ENCODE peak calls at places on chromosomes 7 and 10, in seven cellular contexts. W, Z, D, S, R, X and H are unnamed samples.

GRCh38 chr7:122989577-122989976 is 5.9 kb downstream of the TAS2R16 start:
- DNase-seq in X (no peak), D (no peak), R (no peak), Z (no peak), S (no peak), W (no peak), H (no peak)

GRCh38 chr10:628386-629045 is 61.0 kb downstream of the DIP2C start:
- DNase-seq in X (no peak), Z (peak), W (no peak), S (no peak), D (peak), R (no peak), H (no peak)

GRCh38 chr7:11538751-11539299 is 293.2 kb downstream of the THSD7A start:
- DNase-seq in D (no peak), X (no peak), W (no peak), R (no peak), S (no peak), Z (no peak), H (no peak)

GRCh38 chr10:48240196-48240595 is 34.3 kb downstream of the FRMPD2 start:
- DNase-seq in X (no peak), S (no peak), Z (no peak), D (no peak), W (no peak), R (no peak), H (no peak)

GRCh38 chr10:95308389-95309302 is 17.8 kb upstream of the PDLIM1 start:
- DNase-seq in X (peak), D (peak), W (peak), R (peak), Z (peak), S (peak), H (no peak)

GRCh38 chr10:81655986-81656385 is 219.0 kb upstream of the NRG3 start:
- DNase-seq in D (no peak), X (no peak), Z (no peak), S (no peak), W (no peak), R (no peak), H (no peak)

GRCh38 chr10:132269286-132270230 is 38.2 kb downstream of the STK32C start:
- DNase-seq in Z (no peak), R (no peak), D (peak), X (no peak), S (no peak), W (no peak), H (no peak)

GRCh38 chr7:7183061-7183832 is 903 bp downstream of the C1GALT1 start:
- DNase-seq in Z (peak), R (peak), X (no peak), S (peak), W (peak), D (peak), H (no peak)

GRCh38 chr7:28018446-28018845 is 162.1 kb downstream of the JAZF1 start:
- DNase-seq in Z (no peak), D (no peak), S (no peak), X (no peak), R (no peak), W (peak), H (no peak)

GRCh38 chr7:44615149-44615611 is 8.8 kb downstream of the OGDH start:
- DNase-seq in X (no peak), D (peak), Z (no peak), W (peak), S (no peak), R (no peak), H (no peak)

GRCh38 chr7:1302936-1303335 is 70.3 kb downstream of the UNCX start:
- DNase-seq in S (no peak), X (no peak), D (no peak), W (no peak), R (no peak), Z (no peak), H (no peak)

GRCh38 chr10:79407811-79408795 is 37.3 kb downstream of the ZCCHC24 start:
- DNase-seq in Z (no peak), D (peak), S (peak), R (peak), W (peak), X (no peak), H (no peak)

GRCh38 chr7:75055830-75056431 is 17.7 kb downstream of the RCC1L start:
- DNase-seq in Z (no peak), D (no peak), S (peak), X (no peak), R (peak), W (peak), H (no peak)

GRCh38 chr7:27210441-27211083 is 10.7 kb upstream of the HOXA13 start:
- DNase-seq in W (peak), Z (no peak), S (peak), X (no peak), D (no peak), R (no peak), H (peak)

GRCh38 chr10:32413513-32413912 is 32.4 kb upstream of the CCDC7 start:
- DNase-seq in S (peak), Z (no peak), W (peak), D (no peak), X (peak), R (peak), H (no peak)

GRCh38 chr7:156768698-156769472 is 124.1 kb downstream of the LMBR1 start:
- DNase-seq in W (no peak), S (peak), Z (no peak), X (no peak), R (no peak), D (no peak), H (no peak)

GRCh38 chr10:31426425-31426824 is 107.4 kb downstream of the ZEB1 start:
- DNase-seq in Z (no peak), S (peak), W (peak), D (no peak), R (peak), X (no peak), H (no peak)

GRCh38 chr7:137547477-137547876 is 203.9 kb upstream of the PTN start:
- DNase-seq in X (no peak), Z (no peak), R (no peak), D (no peak), W (no peak), S (no peak), H (no peak)

GRCh38 chr10:116542007-116542677 is 3.6 kb upstream of the PNLIP start:
- DNase-seq in R (no peak), W (no peak), D (no peak), Z (no peak), S (no peak), X (no peak), H (no peak)

GRCh38 chr10:18185621-18186020 is 45.4 kb downstream of the CACNB2 start:
- DNase-seq in R (no peak), Z (no peak), W (no peak), S (no peak), D (no peak), X (no peak), H (no peak)

GRCh38 chr10:59894114-59894513 is 12.2 kb downstream of the CCDC6 start:
- DNase-seq in D (peak), S (peak), W (peak), X (no peak), Z (peak), R (peak), H (no peak)

GRCh38 chr10:6737758-6738463 is 157.8 kb upstream of the PRKCQ start:
- DNase-seq in X (no peak), R (peak), Z (no peak), W (peak), S (no peak), D (no peak), H (no peak)

GRCh38 chr10:86779267-86780017 is 23.0 kb downstream of the BMPR1A start:
- DNase-seq in R (peak), S (peak), Z (no peak), D (no peak), X (no peak), W (peak), H (no peak)

GRCh38 chr10:75818552-75818951 is 387.1 kb downstream of the LRMDA start:
- DNase-seq in X (no peak), D (no peak), S (no peak), R (no peak), Z (no peak), W (no peak), H (no peak)

GRCh38 chr7:90675982-90676381 is 79.9 kb downstream of the CDK14 start:
- DNase-seq in Z (no peak), W (no peak), D (no peak), S (no peak), X (no peak), R (no peak), H (no peak)

GRCh38 chr7:101618207-101618839 is 10.8 kb downstream of the MYL10 start:
- DNase-seq in D (peak), S (no peak), W (no peak), R (no peak), X (no peak), Z (no peak), H (no peak)

GRCh38 chr7:107394831-107395230 is 75.0 kb upstream of the GPR22 start:
- DNase-seq in S (peak), W (peak), Z (no peak), R (peak), X (no peak), D (no peak), H (no peak)

GRCh38 chr10:104892879-104893278 is 251.8 kb downstream of the SORCS3 start:
- DNase-seq in W (no peak), X (no peak), S (no peak), R (no peak), Z (no peak), D (no peak), H (no peak)

GRCh38 chr10:70573599-70574506 is 28.7 kb downstream of the PRF1 start:
- DNase-seq in D (no peak), Z (peak), R (no peak), W (no peak), X (no peak), S (no peak), H (no peak)

DNA sequence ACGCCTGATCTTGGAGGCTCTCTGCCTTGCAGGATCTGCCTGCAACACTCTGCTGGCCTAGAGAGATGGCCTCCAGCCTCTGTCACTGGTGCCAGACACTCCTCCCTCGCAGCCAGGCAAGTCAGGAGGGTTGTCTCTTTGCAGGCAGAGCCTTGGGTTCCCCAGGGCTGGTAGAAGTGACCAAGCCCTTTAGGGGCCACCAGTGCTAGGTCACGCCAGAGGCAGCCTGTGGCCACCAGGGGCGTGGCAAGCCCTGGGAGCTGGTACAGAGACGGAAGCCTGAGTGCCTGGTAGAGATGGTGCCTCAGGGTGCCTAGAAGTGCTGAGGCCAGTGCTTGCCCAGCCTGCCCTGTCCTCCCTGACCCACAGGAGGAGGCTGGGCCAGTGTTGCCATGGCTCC is 9.1 kb downstream of the ADCYAP1R1 start:
- DNase-seq in Z (no peak), D (no peak), W (no peak), R (no peak), S (no peak), X (no peak), H (no peak)
- TF ChIP-seq CTCF in Z (no peak), D (no peak), W (no peak), R (no peak), S (no peak), X (peak), H (no peak)

GRCh38 chr7:139871820-139872219 is 42.8 kb downstream of the TBXAS1 start:
- DNase-seq in D (no peak), R (peak), W (peak), S (peak), X (no peak), Z (no peak), H (no peak)
- TF ChIP-seq CTCF in D (no peak), R (no peak), W (no peak), S (no peak), X (no peak), Z (no peak), H (no peak)

DNA sequence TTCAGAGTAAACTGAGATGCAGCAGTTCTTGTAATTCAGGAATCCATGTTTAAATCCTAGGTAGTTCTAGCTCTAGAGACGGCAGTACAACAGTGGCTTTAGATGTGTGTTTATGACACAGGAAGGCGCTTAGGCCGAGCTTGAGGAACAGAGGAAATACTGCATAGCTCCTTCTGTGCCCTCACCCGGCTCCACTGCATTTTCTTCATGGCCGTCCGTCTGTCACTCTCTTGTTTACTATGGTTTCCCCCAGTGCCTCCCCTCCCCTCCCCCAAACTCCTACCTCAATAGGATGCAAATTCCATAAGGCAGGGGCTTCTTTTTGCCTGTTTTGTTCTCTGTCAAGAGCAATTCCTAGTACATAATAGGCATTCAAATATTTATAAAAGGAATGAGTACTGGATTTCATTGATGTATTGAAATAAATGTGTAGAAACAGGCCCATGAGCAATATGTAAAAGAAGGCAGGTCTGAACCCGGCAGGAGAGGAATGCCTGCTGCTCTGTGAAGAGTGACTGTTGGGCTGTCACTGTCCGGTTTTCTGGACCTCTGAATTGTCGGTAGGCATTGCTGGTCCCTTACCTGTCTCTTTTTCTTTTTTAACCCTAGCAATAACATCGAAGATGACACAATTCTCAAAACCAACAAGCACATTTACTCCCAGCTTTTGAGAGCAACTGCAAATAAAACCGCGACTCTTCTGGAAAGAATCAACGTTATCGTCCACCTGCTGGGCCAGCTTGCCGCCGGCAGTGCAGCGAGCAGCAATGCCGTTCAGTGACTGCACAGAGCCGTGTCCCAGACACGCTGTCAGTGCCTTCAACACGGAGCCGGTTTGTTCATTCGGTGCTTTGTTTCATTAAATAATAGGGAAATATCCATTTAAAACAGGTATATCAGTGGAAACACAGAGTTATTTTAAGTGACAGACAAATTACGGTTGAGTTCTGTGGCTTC is 12.7 kb downstream of the MMP21 start:
- DNase-seq in R (no peak), X (no peak), S (no peak), Z (no peak), W (no peak), D (no peak), H (no peak)
- TF ChIP-seq CTCF in R (no peak), X (no peak), S (no peak), Z (no peak), W (no peak), D (no peak), H (no peak)

GRCh38 chr10:127343831-127344230 is 147.4 kb upstream of the INSYN2A start:
- DNase-seq in X (no peak), R (no peak), D (no peak), S (peak), W (peak), Z (no peak), H (no peak)
- TF ChIP-seq CTCF in X (no peak), R (no peak), D (no peak), S (no peak), W (no peak), Z (no peak), H (no peak)

GRCh38 chr10:105952153-105952552 is 1212.4 kb downstream of the SORCS1 start:
- DNase-seq in S (peak), W (peak), Z (no peak), R (peak), D (peak), X (no peak), H (no peak)

GRCh38 chr10:105953056-105953455 is 1211.5 kb downstream of the SORCS1 start:
- DNase-seq in S (no peak), X (no peak), W (no peak), D (no peak), Z (no peak), R (no peak), H (no peak)

GRCh38 chr10:105950410-105950809 is 1214.1 kb downstream of the SORCS1 start:
- DNase-seq in D (peak), S (peak), Z (no peak), X (no peak), R (peak), W (peak), H (peak)
- TF ChIP-seq CTCF in D (peak), S (peak), Z (peak), X (peak), R (peak), W (peak), H (peak)

GRCh38 chr7:50508471-50508943 is 56.7 kb downstream of the DDC start:
- DNase-seq in S (no peak), Z (no peak), X (no peak), R (no peak), W (peak), D (no peak), H (no peak)
- TF ChIP-seq CTCF in S (no peak), Z (no peak), X (no peak), R (no peak), W (no peak), D (no peak), H (no peak)

GRCh38 chr10:91551856-91552255 is 81.0 kb downstream of the PPP1R3C start:
- DNase-seq in S (peak), D (no peak), W (peak), R (peak), X (peak), Z (no peak), H (peak)

GRCh38 chr10:91549296-91549695 is 83.6 kb downstream of the PPP1R3C start:
- DNase-seq in X (no peak), D (no peak), R (no peak), S (no peak), Z (no peak), W (peak), H (no peak)

GRCh38 chr10:91552260-91552659 is 80.6 kb downstream of the PPP1R3C start:
- DNase-seq in X (no peak), D (no peak), R (no peak), Z (no peak), S (no peak), W (no peak), H (no peak)

GRCh38 chr10:91555455-91555854 is 77.4 kb downstream of the PPP1R3C start:
- DNase-seq in D (no peak), W (no peak), Z (no peak), S (no peak), R (no peak), X (no peak), H (no peak)

GRCh38 chr10:91552706-91553105 is 80.2 kb downstream of the PPP1R3C start:
- DNase-seq in W (peak), R (no peak), S (peak), X (peak), D (no peak), Z (no peak), H (no peak)
- TF ChIP-seq CTCF in W (peak), R (peak), S (peak), X (peak), D (peak), Z (peak), H (no peak)